ENCODE peak calls at places on chromosomes 16 and 17, in five cellular contexts. K is GM12878, W is HepG2, Y is H1, T is NT2/D1. U is an unnamed sample.

GRCh38 chr17:67993998-67994361 is 2.3 kb downstream of the C17orf58 start:
- DNase-seq in Y (no peak), K (no peak), T (no peak), W (peak; percentile 28), U (peak; percentile 36)

GRCh38 chr16:10537946-10538345 is 42.5 kb downstream of the EMP2 start:
- DNase-seq in W (no peak), Y (no peak), T (no peak), K (no peak), U (no peak)

GRCh38 chr16:55389426-55390073 is 65.5 kb downstream of the IRX6 start:
- DNase-seq in W (no peak), Y (no peak), K (no peak), T (no peak), U (no peak)

GRCh38 chr17:27630607-27631408 is at the start of gene LGALS9:
- DNase-seq in T (no peak), K (peak; percentile 53), W (no peak), Y (no peak), U (no peak)

GRCh38 chr16:68737730-68738590 is 868 bp downstream of the CDH1 start:
- DNase-seq in Y (no peak), T (no peak), K (no peak), W (no peak), U (no peak)

GRCh38 chr16:2473999-2474876 is 689 bp upstream of the TBC1D24 start:
- DNase-seq in Y (no peak), K (no peak), T (no peak), W (no peak), U (peak; percentile 58)

GRCh38 chr16:49345829-49346228 is 27.8 kb upstream of the C16orf78 start:
- DNase-seq in T (no peak), W (no peak), K (no peak), Y (no peak), U (no peak)

GRCh38 chr17:5248821-5249479 is 14.3 kb upstream of the SCIMP start:
- DNase-seq in T (peak; percentile 15), Y (no peak), K (no peak), W (no peak), U (no peak)

GRCh38 chr17:41773190-41773588 is 13.3 kb downstream of the JUP start:
- DNase-seq in T (no peak), Y (no peak), W (peak; percentile 79), K (no peak), U (peak; percentile 47)

GRCh38 chr17:66347661-66348604 is 45.5 kb downstream of the PRKCA start:
- DNase-seq in K (no peak), W (peak; percentile 57), Y (no peak), T (no peak), U (no peak)

GRCh38 chr16:11129378-11129781 is 126.6 kb downstream of the SOCS1 start:
- DNase-seq in W (no peak), T (no peak), K (no peak), Y (no peak), U (no peak)

GRCh38 chr17:81923302-81924260 is 4.0 kb downstream of the MAFG start:
- DNase-seq in K (no peak), T (no peak), Y (no peak), W (no peak), U (no peak)

DNA sequence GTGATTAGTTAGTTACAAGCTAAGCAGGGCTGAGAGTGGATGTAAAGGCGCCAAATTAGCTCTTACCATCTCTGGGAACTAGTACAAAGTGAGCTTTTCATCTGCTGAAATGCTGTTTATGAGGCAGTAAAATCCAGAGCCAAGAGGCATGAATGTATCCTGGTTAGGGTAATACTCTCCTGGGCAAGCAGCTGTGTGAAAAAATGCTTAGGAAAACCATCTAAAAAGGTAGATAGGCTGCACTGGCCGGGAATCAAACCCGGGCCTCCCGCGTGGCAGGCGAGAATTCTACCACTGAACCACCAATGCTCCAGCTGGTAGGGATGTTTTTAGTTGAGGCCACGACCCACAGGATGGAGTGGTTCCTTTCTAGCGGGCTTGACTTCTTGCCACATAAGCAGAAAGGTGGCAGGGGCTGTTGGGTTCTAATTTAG is 23.0 kb downstream of the VAC14 start:
- DNase-seq in Y (no peak), W (no peak), T (no peak), K (no peak), U (no peak)
- TF ChIP-seq SUZ12 in Y (no peak), W (no peak), T (no peak), K (no peak), U (no peak)

DNA sequence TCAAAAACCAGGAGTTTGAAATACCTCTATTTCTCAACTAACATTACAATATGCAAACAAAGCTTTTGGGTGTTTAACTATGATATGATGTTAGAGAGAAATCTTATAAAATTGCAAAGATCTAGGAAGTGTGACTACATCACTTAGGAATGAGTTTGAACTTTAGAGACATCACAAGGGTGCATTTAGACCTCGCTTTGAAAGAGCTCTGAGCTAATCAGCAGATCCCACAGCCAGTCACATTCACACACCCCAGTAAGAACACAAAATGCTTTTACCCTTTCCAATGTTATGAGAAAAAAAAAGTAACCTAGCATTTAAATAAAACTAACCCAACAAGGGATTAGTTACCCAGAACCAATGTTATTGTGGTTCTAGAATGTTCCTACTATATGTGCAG is 45.2 kb downstream of the HYDIN start:
- DNase-seq in T (no peak), Y (no peak), K (no peak), W (no peak), U (no peak)
- TF ChIP-seq SUZ12 in T (no peak), Y (no peak), K (no peak), W (no peak), U (no peak)

GRCh38 chr17:72120878-72121163 is at the start of gene SOX9:
- DNase-seq in K (peak; percentile 73), T (peak; percentile 82), Y (peak; percentile 77), W (peak; percentile 98), U (peak; percentile 93)
- TF ChIP-seq SUZ12 in K (no peak), T (no peak), Y (no peak), W (no peak), U (no peak)

DNA sequence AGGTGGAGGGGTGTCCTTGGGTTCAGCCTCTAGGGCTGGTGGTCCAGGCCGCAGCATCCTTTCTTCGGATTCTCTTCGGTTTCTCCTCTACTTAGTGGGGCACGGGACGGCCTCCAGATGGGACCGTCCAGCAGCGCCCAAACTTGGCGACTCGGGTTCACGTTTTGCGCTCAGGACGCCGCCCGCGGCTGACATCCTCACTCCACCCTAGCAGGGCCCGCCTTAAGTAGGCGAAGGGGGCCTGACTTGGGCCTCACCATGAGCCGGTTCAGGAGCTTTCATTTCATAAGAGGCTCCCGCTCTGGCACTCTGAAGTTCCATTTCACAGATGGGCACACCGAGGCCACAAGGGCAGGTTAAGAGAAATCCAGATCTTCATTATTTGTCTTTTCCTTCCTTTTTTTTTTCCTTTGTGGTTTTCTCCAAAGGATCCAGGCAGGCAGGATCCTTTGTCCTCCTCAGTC is 141.2 kb downstream of the SEC14L1 start:
- DNase-seq in K (no peak), W (no peak), Y (no peak), T (no peak), U (no peak)
- TF ChIP-seq SUZ12 in K (no peak), W (no peak), Y (no peak), T (no peak), U (no peak)

DNA sequence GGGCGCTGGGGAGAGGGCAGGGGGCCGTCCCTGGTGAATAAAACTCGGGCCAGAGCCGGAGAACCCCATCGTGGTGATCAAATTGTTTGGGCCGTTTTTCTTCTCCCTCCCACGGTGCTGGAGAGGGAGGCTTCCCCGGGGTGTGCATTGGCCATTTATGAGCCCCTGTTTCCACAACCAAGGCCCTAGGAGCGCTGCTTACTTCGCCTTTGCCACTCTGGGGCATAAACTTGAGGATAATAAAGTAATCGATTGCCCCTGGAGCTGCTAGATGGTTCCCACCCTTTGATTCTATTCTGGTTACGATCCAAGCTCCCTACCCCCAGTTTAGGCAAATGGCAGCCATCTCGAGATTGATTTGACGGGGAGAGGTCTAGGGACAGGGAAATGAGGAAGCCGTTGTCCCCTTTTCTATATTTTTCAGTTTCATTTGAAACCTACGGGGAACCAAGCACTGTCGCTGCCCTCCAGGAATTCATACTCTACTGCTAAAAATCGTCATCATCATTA is 669 bp downstream of the CCP110 start:
- DNase-seq in Y (no peak), T (no peak), W (no peak), K (no peak), U (no peak)
- TF ChIP-seq SUZ12 in Y (no peak), T (no peak), W (no peak), K (no peak), U (no peak)

DNA sequence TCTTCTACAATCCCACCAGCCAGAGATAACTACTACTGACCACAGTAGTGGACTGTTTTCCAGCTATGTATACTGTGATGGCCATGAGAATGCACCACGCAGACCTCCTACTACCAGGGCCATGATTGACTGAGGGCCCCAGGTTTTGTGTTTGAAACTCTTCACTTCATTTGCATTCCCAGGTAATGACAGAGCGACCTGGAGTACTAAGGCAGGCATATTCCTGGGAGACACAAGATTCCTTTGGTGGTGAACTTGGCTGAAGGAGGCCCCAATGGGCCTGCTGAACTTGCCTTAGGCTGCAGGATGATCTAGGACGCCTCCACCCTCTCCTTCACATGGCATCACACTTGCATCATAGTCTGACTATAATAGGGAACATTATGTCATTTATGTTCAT is 30.4 kb downstream of the CLEC19A start:
- DNase-seq in K (no peak), T (no peak), Y (no peak), W (no peak), U (no peak)
- TF ChIP-seq SUZ12 in K (no peak), T (no peak), Y (no peak), W (no peak), U (no peak)

GRCh38 chr16:76639685-76640289 is 362.6 kb downstream of the CNTNAP4 start:
- DNase-seq in Y (peak; percentile 19), W (peak; percentile 47), T (peak; percentile 46), K (no peak), U (peak; percentile 12)
- TF ChIP-seq SUZ12 in Y (no peak), W (no peak), T (no peak), K (no peak), U (no peak)

GRCh38 chr16:80900593-80900954 is 96.2 kb upstream of the CDYL2 start:
- DNase-seq in T (no peak), W (no peak), K (no peak), Y (no peak), U (no peak)

GRCh38 chr16:80902306-80903154 is 98.1 kb upstream of the CDYL2 start:
- DNase-seq in T (no peak), W (no peak), Y (no peak), K (no peak), U (no peak)

GRCh38 chr16:80899804-80900592 is 95.6 kb upstream of the CDYL2 start:
- DNase-seq in Y (no peak), K (no peak), T (no peak), W (peak; percentile 52), U (no peak)

GRCh38 chr16:80894091-80894490 is 89.7 kb upstream of the CDYL2 start:
- DNase-seq in Y (no peak), T (no peak), K (no peak), W (no peak), U (no peak)

DNA sequence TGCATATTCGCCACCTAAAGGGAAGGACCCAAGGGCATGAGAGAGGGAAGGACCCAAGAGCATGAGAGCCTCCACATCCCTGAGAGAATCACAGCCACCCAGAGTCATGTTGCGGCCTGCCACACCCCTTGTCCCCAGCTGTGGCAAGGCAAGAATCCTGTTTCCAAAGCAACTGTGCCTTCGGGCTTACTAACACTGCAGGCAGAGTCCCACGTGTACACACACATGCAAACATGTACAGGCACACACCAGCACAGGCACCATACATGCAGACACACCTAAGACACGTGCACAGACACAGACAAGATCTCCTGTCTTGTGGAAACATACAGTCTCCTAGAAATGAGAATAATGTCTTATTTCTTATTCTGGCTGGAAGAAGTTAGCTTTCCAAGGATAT is 92.4 kb upstream of the CDYL2 start:
- DNase-seq in T (no peak), K (no peak), W (no peak), Y (no peak), U (no peak)
- TF ChIP-seq SUZ12 in T (no peak), K (no peak), W (no peak), Y (no peak), U (no peak)

GRCh38 chr17:8994319-8994718 is 27.0 kb upstream of the NTN1 start:
- DNase-seq in K (peak; percentile 34), Y (peak; percentile 57), T (peak; percentile 48), W (peak; percentile 20), U (peak; percentile 63)
- TF ChIP-seq SUZ12 in K (no peak), Y (no peak), T (no peak), W (no peak), U (no peak)

U was measured in HEK293T.